ENCODE peak calls at places on chromosomes 3 and 15, in seven cellular contexts. One of them, this sample, is unnamed.
A peak's percentile ranks its signal among the peaks of the same experiment; 100 is the strongest.

GRCh38 chr15:90701880-90702630 is 15.1 kb upstream of the BLM start:
- DNase-seq in neural progenitor cell: peak; percentile 47
- DNase-seq in uterus: no peak
- DNase-seq in fibroblast of the aortic adventitia: peak; percentile 27
- DNase-seq in GM20000: no peak
- DNase-seq in lower leg skin: no peak
- DNase-seq in esophagus squamous epithelium: no peak
- DNase-seq in this sample: no peak

GRCh38 chr3:156304406-156304805 is 184.0 kb downstream of the KCNAB1 start:
- DNase-seq in neural progenitor cell: no peak
- DNase-seq in uterus: no peak
- DNase-seq in fibroblast of the aortic adventitia: peak; percentile 70
- DNase-seq in GM20000: no peak
- DNase-seq in lower leg skin: no peak
- DNase-seq in esophagus squamous epithelium: no peak
- DNase-seq in this sample: no peak

GRCh38 chr3:132164469-132165092 is 129.8 kb upstream of the CPNE4 start:
- DNase-seq in neural progenitor cell: no peak
- DNase-seq in uterus: no peak
- DNase-seq in fibroblast of the aortic adventitia: peak; percentile 61
- DNase-seq in GM20000: no peak
- DNase-seq in lower leg skin: no peak
- DNase-seq in esophagus squamous epithelium: no peak
- DNase-seq in this sample: no peak

GRCh38 chr3:166498439-166498838 is 661.2 kb upstream of the BCHE start:
- DNase-seq in neural progenitor cell: no peak
- DNase-seq in uterus: no peak
- DNase-seq in fibroblast of the aortic adventitia: no peak
- DNase-seq in GM20000: no peak
- DNase-seq in lower leg skin: no peak
- DNase-seq in esophagus squamous epithelium: no peak
- DNase-seq in this sample: no peak

GRCh38 chr15:74238984-74239645 is 3.0 kb downstream of the CCDC33 start:
- DNase-seq in neural progenitor cell: no peak
- DNase-seq in uterus: no peak
- DNase-seq in fibroblast of the aortic adventitia: no peak
- DNase-seq in GM20000: no peak
- DNase-seq in lower leg skin: no peak
- DNase-seq in esophagus squamous epithelium: no peak
- DNase-seq in this sample: no peak

GRCh38 chr15:41079717-41080116 is 36.4 kb downstream of the INO80 start:
- DNase-seq in neural progenitor cell: no peak
- DNase-seq in uterus: no peak
- DNase-seq in fibroblast of the aortic adventitia: no peak
- DNase-seq in GM20000: no peak
- DNase-seq in lower leg skin: no peak
- DNase-seq in esophagus squamous epithelium: no peak
- DNase-seq in this sample: no peak

GRCh38 chr15:75234191-75234810 is 23.8 kb upstream of the GOLGA6C start:
- DNase-seq in neural progenitor cell: no peak
- DNase-seq in uterus: peak; percentile 7
- DNase-seq in fibroblast of the aortic adventitia: no peak
- DNase-seq in GM20000: no peak
- DNase-seq in lower leg skin: no peak
- DNase-seq in esophagus squamous epithelium: no peak
- DNase-seq in this sample: no peak

GRCh38 chr15:51830279-51830806 is 890 bp downstream of the TMOD3 start:
- DNase-seq in neural progenitor cell: no peak
- DNase-seq in uterus: no peak
- DNase-seq in fibroblast of the aortic adventitia: peak; percentile 45
- DNase-seq in GM20000: peak; percentile 33
- DNase-seq in lower leg skin: no peak
- DNase-seq in esophagus squamous epithelium: no peak
- DNase-seq in this sample: no peak

GRCh38 chr3:182412066-182412465 is 381.2 kb upstream of the ATP11B start:
- DNase-seq in neural progenitor cell: no peak
- DNase-seq in uterus: no peak
- DNase-seq in fibroblast of the aortic adventitia: no peak
- DNase-seq in GM20000: no peak
- DNase-seq in lower leg skin: no peak
- DNase-seq in esophagus squamous epithelium: no peak
- DNase-seq in this sample: no peak

GRCh38 chr3:78878011-78878410 is 889.8 kb downstream of the ROBO1 start:
- DNase-seq in neural progenitor cell: no peak
- DNase-seq in uterus: no peak
- DNase-seq in fibroblast of the aortic adventitia: peak; percentile 41
- DNase-seq in GM20000: no peak
- DNase-seq in lower leg skin: no peak
- DNase-seq in esophagus squamous epithelium: no peak
- DNase-seq in this sample: no peak

GRCh38 chr15:44157679-44158078 is 37.4 kb downstream of the FRMD5 start:
- DNase-seq in neural progenitor cell: no peak
- DNase-seq in uterus: no peak
- DNase-seq in fibroblast of the aortic adventitia: peak; percentile 96
- DNase-seq in GM20000: no peak
- DNase-seq in lower leg skin: no peak
- DNase-seq in esophagus squamous epithelium: no peak
- DNase-seq in this sample: no peak

GRCh38 chr3:66755924-66756323 is 242.2 kb upstream of the KBTBD8 start:
- DNase-seq in neural progenitor cell: no peak
- DNase-seq in uterus: no peak
- DNase-seq in fibroblast of the aortic adventitia: no peak
- DNase-seq in GM20000: no peak
- DNase-seq in lower leg skin: no peak
- DNase-seq in esophagus squamous epithelium: no peak
- DNase-seq in this sample: no peak

GRCh38 chr3:175273573-175273972 is 414.4 kb downstream of the NAALADL2 start:
- DNase-seq in neural progenitor cell: no peak
- DNase-seq in uterus: no peak
- DNase-seq in fibroblast of the aortic adventitia: no peak
- DNase-seq in GM20000: no peak
- DNase-seq in lower leg skin: no peak
- DNase-seq in esophagus squamous epithelium: no peak
- DNase-seq in this sample: no peak

GRCh38 chr15:28978661-28979060 is 92.9 kb downstream of the APBA2 start:
- DNase-seq in neural progenitor cell: peak; percentile 61
- DNase-seq in uterus: no peak
- DNase-seq in fibroblast of the aortic adventitia: no peak
- DNase-seq in GM20000: no peak
- DNase-seq in lower leg skin: no peak
- DNase-seq in esophagus squamous epithelium: no peak
- DNase-seq in this sample: no peak

GRCh38 chr15:84631706-84632272 is 22.3 kb downstream of the WDR73 start:
- DNase-seq in neural progenitor cell: no peak
- DNase-seq in uterus: no peak
- DNase-seq in fibroblast of the aortic adventitia: no peak
- DNase-seq in GM20000: no peak
- DNase-seq in lower leg skin: no peak
- DNase-seq in esophagus squamous epithelium: no peak
- DNase-seq in this sample: no peak

GRCh38 chr3:107704477-107704876 is 181.7 kb downstream of the BBX start:
- DNase-seq in neural progenitor cell: no peak
- DNase-seq in uterus: no peak
- DNase-seq in fibroblast of the aortic adventitia: no peak
- DNase-seq in GM20000: no peak
- DNase-seq in lower leg skin: no peak
- DNase-seq in esophagus squamous epithelium: no peak
- DNase-seq in this sample: no peak

GRCh38 chr3:25155696-25156471 is 272.2 kb upstream of the RARB start:
- DNase-seq in neural progenitor cell: peak; percentile 82
- DNase-seq in uterus: no peak
- DNase-seq in fibroblast of the aortic adventitia: no peak
- DNase-seq in GM20000: no peak
- DNase-seq in lower leg skin: no peak
- DNase-seq in esophagus squamous epithelium: no peak
- DNase-seq in this sample: no peak

GRCh38 chr3:18070944-18071343 is 328.5 kb upstream of the TBC1D5 start:
- DNase-seq in neural progenitor cell: no peak
- DNase-seq in uterus: no peak
- DNase-seq in fibroblast of the aortic adventitia: no peak
- DNase-seq in GM20000: no peak
- DNase-seq in lower leg skin: no peak
- DNase-seq in esophagus squamous epithelium: no peak
- DNase-seq in this sample: no peak

GRCh38 chr3:130635285-130635684 is 111.3 kb downstream of the PIK3R4 start:
- DNase-seq in neural progenitor cell: no peak
- DNase-seq in uterus: no peak
- DNase-seq in fibroblast of the aortic adventitia: no peak
- DNase-seq in GM20000: no peak
- DNase-seq in lower leg skin: no peak
- DNase-seq in esophagus squamous epithelium: no peak
- DNase-seq in this sample: no peak

GRCh38 chr3:151282921-151283320 is 4.6 kb upstream of the P2RY14 start:
- DNase-seq in neural progenitor cell: peak; percentile 36
- DNase-seq in uterus: no peak
- DNase-seq in fibroblast of the aortic adventitia: peak; percentile 84
- DNase-seq in GM20000: peak; percentile 41
- DNase-seq in lower leg skin: no peak
- DNase-seq in esophagus squamous epithelium: no peak
- DNase-seq in this sample: no peak

GRCh38 chr3:64988188-64988587 is 300.4 kb upstream of the ADAMTS9 start:
- DNase-seq in neural progenitor cell: no peak
- DNase-seq in uterus: no peak
- DNase-seq in fibroblast of the aortic adventitia: no peak
- DNase-seq in GM20000: no peak
- DNase-seq in lower leg skin: no peak
- DNase-seq in esophagus squamous epithelium: no peak
- DNase-seq in this sample: no peak

GRCh38 chr3:147120029-147120428 is 286.3 kb downstream of the ZIC4 start:
- DNase-seq in neural progenitor cell: no peak
- DNase-seq in uterus: no peak
- DNase-seq in fibroblast of the aortic adventitia: peak; percentile 59
- DNase-seq in GM20000: no peak
- DNase-seq in lower leg skin: no peak
- DNase-seq in esophagus squamous epithelium: no peak
- DNase-seq in this sample: no peak
- TF ChIP-seq CTCF in neural progenitor cell: peak; percentile 66
- TF ChIP-seq CTCF in uterus: no peak
- TF ChIP-seq CTCF in fibroblast of the aortic adventitia: peak; percentile 67
- TF ChIP-seq CTCF in GM20000: no peak
- TF ChIP-seq CTCF in lower leg skin: no peak
- TF ChIP-seq CTCF in esophagus squamous epithelium: no peak
- TF ChIP-seq CTCF in this sample: no peak

GRCh38 chr3:48765376-48765775 is 48.4 kb upstream of the IP6K2 start:
- DNase-seq in neural progenitor cell: no peak
- DNase-seq in uterus: no peak
- DNase-seq in fibroblast of the aortic adventitia: peak; percentile 5
- DNase-seq in GM20000: no peak
- DNase-seq in lower leg skin: no peak
- DNase-seq in esophagus squamous epithelium: no peak
- DNase-seq in this sample: no peak
- TF ChIP-seq CTCF in neural progenitor cell: peak; percentile 19
- TF ChIP-seq CTCF in uterus: no peak
- TF ChIP-seq CTCF in fibroblast of the aortic adventitia: no peak
- TF ChIP-seq CTCF in GM20000: no peak
- TF ChIP-seq CTCF in lower leg skin: no peak
- TF ChIP-seq CTCF in esophagus squamous epithelium: peak; percentile 33
- TF ChIP-seq CTCF in this sample: no peak

GRCh38 chr3:141366285-141367037 is 1.8 kb upstream of the ZBTB38 start:
- DNase-seq in neural progenitor cell: no peak
- DNase-seq in uterus: peak; percentile 34
- DNase-seq in fibroblast of the aortic adventitia: peak; percentile 97
- DNase-seq in GM20000: no peak
- DNase-seq in lower leg skin: peak; percentile 49
- DNase-seq in esophagus squamous epithelium: no peak
- DNase-seq in this sample: peak; percentile 87

GRCh38 chr3:141367038-141367730 is 1.1 kb upstream of the ZBTB38 start:
- DNase-seq in neural progenitor cell: no peak
- DNase-seq in uterus: peak; percentile 33
- DNase-seq in fibroblast of the aortic adventitia: peak; percentile 100
- DNase-seq in GM20000: no peak
- DNase-seq in lower leg skin: peak; percentile 37
- DNase-seq in esophagus squamous epithelium: no peak
- DNase-seq in this sample: peak; percentile 64

GRCh38 chr3:141360888-141361598 is 7.3 kb upstream of the ZBTB38 start:
- DNase-seq in neural progenitor cell: peak; percentile 65
- DNase-seq in uterus: no peak
- DNase-seq in fibroblast of the aortic adventitia: peak; percentile 92
- DNase-seq in GM20000: peak; percentile 75
- DNase-seq in lower leg skin: no peak
- DNase-seq in esophagus squamous epithelium: no peak
- DNase-seq in this sample: no peak

GRCh38 chr3:141365206-141365605 is 3.1 kb upstream of the ZBTB38 start:
- DNase-seq in neural progenitor cell: no peak
- DNase-seq in uterus: no peak
- DNase-seq in fibroblast of the aortic adventitia: no peak
- DNase-seq in GM20000: no peak
- DNase-seq in lower leg skin: no peak
- DNase-seq in esophagus squamous epithelium: no peak
- DNase-seq in this sample: no peak

DNA sequence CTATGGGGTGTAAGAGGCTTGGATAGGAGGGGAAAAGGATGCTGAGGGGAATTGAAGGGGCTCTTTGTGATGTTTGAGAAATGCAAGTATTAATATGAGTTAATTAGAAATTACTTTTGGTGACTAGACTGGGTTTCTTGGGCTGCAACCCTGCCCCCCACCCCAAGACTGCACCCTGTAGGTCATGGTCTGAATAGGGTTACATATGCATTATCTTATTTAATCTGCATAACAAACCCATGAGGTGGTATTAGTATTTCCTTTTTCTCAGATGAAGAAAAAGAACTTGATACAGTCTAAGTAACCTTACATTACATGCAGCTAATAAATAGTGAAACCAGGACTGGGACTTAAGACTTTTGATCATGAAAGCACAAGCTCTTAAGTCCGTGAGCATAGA is 5.6 kb upstream of the ZBTB38 start:
- DNase-seq in neural progenitor cell: no peak
- DNase-seq in uterus: no peak
- DNase-seq in fibroblast of the aortic adventitia: no peak
- DNase-seq in GM20000: no peak
- DNase-seq in lower leg skin: no peak
- DNase-seq in esophagus squamous epithelium: no peak
- DNase-seq in this sample: no peak
- TF ChIP-seq CTCF in neural progenitor cell: no peak
- TF ChIP-seq CTCF in uterus: no peak
- TF ChIP-seq CTCF in fibroblast of the aortic adventitia: no peak
- TF ChIP-seq CTCF in GM20000: no peak
- TF ChIP-seq CTCF in lower leg skin: no peak
- TF ChIP-seq CTCF in esophagus squamous epithelium: no peak
- TF ChIP-seq CTCF in this sample: no peak

GRCh38 chr3:67819447-67819846 is 165.0 kb upstream of the SUCLG2 start:
- DNase-seq in neural progenitor cell: peak; percentile 33
- DNase-seq in uterus: no peak
- DNase-seq in fibroblast of the aortic adventitia: no peak
- DNase-seq in GM20000: no peak
- DNase-seq in lower leg skin: no peak
- DNase-seq in esophagus squamous epithelium: no peak
- DNase-seq in this sample: no peak
- TF ChIP-seq CTCF in neural progenitor cell: peak; percentile 61
- TF ChIP-seq CTCF in uterus: no peak
- TF ChIP-seq CTCF in fibroblast of the aortic adventitia: no peak
- TF ChIP-seq CTCF in GM20000: peak; percentile 30
- TF ChIP-seq CTCF in lower leg skin: no peak
- TF ChIP-seq CTCF in esophagus squamous epithelium: no peak
- TF ChIP-seq CTCF in this sample: no peak

DNA sequence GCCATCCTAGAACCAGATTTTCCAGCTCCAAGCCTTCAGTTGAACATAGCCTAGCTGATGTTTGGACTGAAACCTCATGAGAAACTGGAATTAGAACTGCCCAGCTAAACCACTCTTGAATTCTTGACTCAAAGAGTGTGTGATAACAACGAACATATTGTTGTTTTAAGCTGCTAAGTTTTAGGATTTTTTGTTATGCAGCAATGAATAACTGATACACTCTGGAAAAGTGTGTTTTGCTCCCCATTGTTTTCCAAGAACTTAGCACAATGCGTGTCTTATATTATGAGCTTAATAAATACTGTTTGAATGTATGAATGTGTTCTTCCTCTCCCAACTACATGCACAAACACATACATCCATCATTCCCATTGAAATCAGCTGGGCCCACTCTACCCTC is 379.6 kb downstream of the EDEM1 start:
- DNase-seq in neural progenitor cell: no peak
- DNase-seq in uterus: no peak
- DNase-seq in fibroblast of the aortic adventitia: no peak
- DNase-seq in GM20000: no peak
- DNase-seq in lower leg skin: no peak
- DNase-seq in esophagus squamous epithelium: no peak
- DNase-seq in this sample: no peak
- TF ChIP-seq CTCF in neural progenitor cell: no peak
- TF ChIP-seq CTCF in uterus: no peak
- TF ChIP-seq CTCF in fibroblast of the aortic adventitia: no peak
- TF ChIP-seq CTCF in GM20000: no peak
- TF ChIP-seq CTCF in lower leg skin: no peak
- TF ChIP-seq CTCF in esophagus squamous epithelium: no peak
- TF ChIP-seq CTCF in this sample: no peak

This sample was measured in breast epithelium.